ENCODE peak calls at places on chromosomes 6 and 20, in ten cellular contexts. One of them, this sample, is unnamed.

GRCh38 chr6:146741609-146742008 is 142.8 kb downstream of the ADGB start:
- DNase-seq in pancreas: no peak
- DNase-seq in GM10248: no peak
- DNase-seq in HFFc6: peak
- DNase-seq in LNCaP clone FGC: no peak
- DNase-seq in fibroblast of the aortic adventitia: no peak
- DNase-seq in foreskin fibroblast: peak
- DNase-seq in heart left ventricle: no peak
- DNase-seq in OCI-LY7: no peak
- DNase-seq in omental fat pad: no peak
- DNase-seq in this sample: no peak

GRCh38 chr6:167934426-167934864 is 63.0 kb upstream of the KIF25 start:
- DNase-seq in LNCaP clone FGC: no peak
- DNase-seq in omental fat pad: no peak
- DNase-seq in HFFc6: no peak
- DNase-seq in fibroblast of the aortic adventitia: no peak
- DNase-seq in GM10248: no peak
- DNase-seq in pancreas: no peak
- DNase-seq in OCI-LY7: no peak
- DNase-seq in heart left ventricle: peak
- DNase-seq in foreskin fibroblast: no peak
- DNase-seq in this sample: no peak

GRCh38 chr6:912871-913663 is 220.1 kb upstream of the EXOC2 start:
- DNase-seq in heart left ventricle: no peak
- DNase-seq in OCI-LY7: peak
- DNase-seq in omental fat pad: no peak
- DNase-seq in GM10248: peak
- DNase-seq in LNCaP clone FGC: peak
- DNase-seq in foreskin fibroblast: peak
- DNase-seq in HFFc6: peak
- DNase-seq in fibroblast of the aortic adventitia: peak
- DNase-seq in pancreas: peak
- DNase-seq in this sample: peak

GRCh38 chr6:6724319-6725119 is 136.0 kb downstream of the LY86 start:
- DNase-seq in pancreas: peak
- DNase-seq in fibroblast of the aortic adventitia: peak
- DNase-seq in LNCaP clone FGC: peak
- DNase-seq in omental fat pad: peak
- DNase-seq in HFFc6: peak
- DNase-seq in OCI-LY7: peak
- DNase-seq in GM10248: peak
- DNase-seq in foreskin fibroblast: peak
- DNase-seq in heart left ventricle: peak
- DNase-seq in this sample: peak

GRCh38 chr6:82363368-82364086 is at the start of gene TPBG:
- DNase-seq in LNCaP clone FGC: no peak
- DNase-seq in OCI-LY7: no peak
- DNase-seq in heart left ventricle: peak
- DNase-seq in omental fat pad: no peak
- DNase-seq in fibroblast of the aortic adventitia: peak
- DNase-seq in pancreas: peak
- DNase-seq in GM10248: peak
- DNase-seq in foreskin fibroblast: peak
- DNase-seq in HFFc6: peak
- DNase-seq in this sample: no peak

GRCh38 chr6:160036331-160036695 is 67.4 kb downstream of the IGF2R start:
- DNase-seq in OCI-LY7: no peak
- DNase-seq in omental fat pad: no peak
- DNase-seq in pancreas: no peak
- DNase-seq in HFFc6: no peak
- DNase-seq in GM10248: no peak
- DNase-seq in fibroblast of the aortic adventitia: no peak
- DNase-seq in LNCaP clone FGC: no peak
- DNase-seq in foreskin fibroblast: no peak
- DNase-seq in heart left ventricle: no peak
- DNase-seq in this sample: no peak

GRCh38 chr20:51359401-51359800 is 183.1 kb downstream of the NFATC2 start:
- DNase-seq in pancreas: no peak
- DNase-seq in fibroblast of the aortic adventitia: no peak
- DNase-seq in heart left ventricle: no peak
- DNase-seq in GM10248: no peak
- DNase-seq in omental fat pad: no peak
- DNase-seq in LNCaP clone FGC: no peak
- DNase-seq in OCI-LY7: no peak
- DNase-seq in HFFc6: no peak
- DNase-seq in foreskin fibroblast: no peak
- DNase-seq in this sample: no peak

GRCh38 chr6:30131947-30132497 is 3.9 kb upstream of the TRIM40 start:
- DNase-seq in OCI-LY7: no peak
- DNase-seq in foreskin fibroblast: no peak
- DNase-seq in pancreas: no peak
- DNase-seq in GM10248: no peak
- DNase-seq in omental fat pad: no peak
- DNase-seq in heart left ventricle: no peak
- DNase-seq in HFFc6: no peak
- DNase-seq in LNCaP clone FGC: no peak
- DNase-seq in fibroblast of the aortic adventitia: no peak
- DNase-seq in this sample: no peak

GRCh38 chr20:57398231-57398821 is 7.1 kb downstream of the RBM38 start:
- DNase-seq in pancreas: no peak
- DNase-seq in OCI-LY7: peak
- DNase-seq in foreskin fibroblast: no peak
- DNase-seq in GM10248: peak
- DNase-seq in omental fat pad: no peak
- DNase-seq in fibroblast of the aortic adventitia: no peak
- DNase-seq in heart left ventricle: peak
- DNase-seq in LNCaP clone FGC: no peak
- DNase-seq in HFFc6: no peak
- DNase-seq in this sample: no peak

GRCh38 chr6:96467814-96468213 is 53.8 kb upstream of the UFL1 start:
- DNase-seq in HFFc6: no peak
- DNase-seq in OCI-LY7: no peak
- DNase-seq in GM10248: no peak
- DNase-seq in foreskin fibroblast: no peak
- DNase-seq in heart left ventricle: no peak
- DNase-seq in fibroblast of the aortic adventitia: no peak
- DNase-seq in pancreas: no peak
- DNase-seq in omental fat pad: no peak
- DNase-seq in LNCaP clone FGC: no peak
- DNase-seq in this sample: no peak

DNA sequence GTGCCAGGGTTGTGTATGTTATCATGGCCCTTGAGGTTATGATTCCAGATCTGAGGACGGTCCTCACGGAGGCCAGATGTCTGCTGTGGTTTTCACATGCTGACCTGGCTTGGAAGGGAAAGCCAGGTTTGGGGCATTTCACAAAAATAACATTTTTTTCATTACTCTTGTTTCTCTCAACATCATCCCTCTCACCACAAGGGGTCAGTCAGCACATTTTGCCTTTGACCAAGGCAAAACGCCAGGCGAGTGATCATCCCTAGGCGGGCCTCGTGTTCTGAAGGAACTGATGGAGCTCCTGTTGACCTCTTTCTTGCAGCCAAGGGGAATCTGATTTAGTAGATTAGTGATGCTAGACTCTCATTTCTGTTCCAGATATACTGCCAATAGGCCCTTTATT is 133.5 kb downstream of the TBC1D7 start:
- DNase-seq in pancreas: peak
- DNase-seq in LNCaP clone FGC: peak
- DNase-seq in fibroblast of the aortic adventitia: peak
- DNase-seq in HFFc6: peak
- DNase-seq in GM10248: peak
- DNase-seq in OCI-LY7: peak
- DNase-seq in foreskin fibroblast: peak
- DNase-seq in heart left ventricle: peak
- DNase-seq in omental fat pad: no peak
- DNase-seq in this sample: peak
- TF ChIP-seq CTCF in pancreas: no peak
- TF ChIP-seq CTCF in LNCaP clone FGC: peak
- TF ChIP-seq CTCF in fibroblast of the aortic adventitia: peak
- TF ChIP-seq CTCF in HFFc6: peak
- TF ChIP-seq CTCF in GM10248: peak
- TF ChIP-seq CTCF in OCI-LY7: peak
- TF ChIP-seq CTCF in foreskin fibroblast: peak
- TF ChIP-seq CTCF in heart left ventricle: peak
- TF ChIP-seq CTCF in omental fat pad: no peak
- TF ChIP-seq CTCF in this sample: peak

GRCh38 chr20:32906200-32906599 is 47.5 kb downstream of the EFCAB8 start:
- DNase-seq in LNCaP clone FGC: no peak
- DNase-seq in OCI-LY7: no peak
- DNase-seq in heart left ventricle: no peak
- DNase-seq in HFFc6: no peak
- DNase-seq in foreskin fibroblast: no peak
- DNase-seq in fibroblast of the aortic adventitia: no peak
- DNase-seq in GM10248: no peak
- DNase-seq in omental fat pad: no peak
- DNase-seq in pancreas: no peak
- DNase-seq in this sample: no peak

GRCh38 chr20:32898721-32899120 is 40.0 kb downstream of the EFCAB8 start:
- DNase-seq in fibroblast of the aortic adventitia: peak
- DNase-seq in foreskin fibroblast: peak
- DNase-seq in pancreas: no peak
- DNase-seq in heart left ventricle: no peak
- DNase-seq in OCI-LY7: no peak
- DNase-seq in HFFc6: peak
- DNase-seq in LNCaP clone FGC: no peak
- DNase-seq in GM10248: no peak
- DNase-seq in omental fat pad: no peak
- DNase-seq in this sample: peak

GRCh38 chr20:32906871-32907495 is 48.3 kb downstream of the EFCAB8 start:
- DNase-seq in HFFc6: no peak
- DNase-seq in OCI-LY7: no peak
- DNase-seq in foreskin fibroblast: no peak
- DNase-seq in fibroblast of the aortic adventitia: no peak
- DNase-seq in pancreas: no peak
- DNase-seq in omental fat pad: no peak
- DNase-seq in heart left ventricle: no peak
- DNase-seq in GM10248: no peak
- DNase-seq in LNCaP clone FGC: no peak
- DNase-seq in this sample: no peak

GRCh38 chr20:32903666-32904175 is 45.0 kb downstream of the EFCAB8 start:
- DNase-seq in omental fat pad: no peak
- DNase-seq in heart left ventricle: no peak
- DNase-seq in LNCaP clone FGC: no peak
- DNase-seq in foreskin fibroblast: no peak
- DNase-seq in pancreas: no peak
- DNase-seq in OCI-LY7: no peak
- DNase-seq in GM10248: no peak
- DNase-seq in HFFc6: no peak
- DNase-seq in fibroblast of the aortic adventitia: no peak
- DNase-seq in this sample: no peak

DNA sequence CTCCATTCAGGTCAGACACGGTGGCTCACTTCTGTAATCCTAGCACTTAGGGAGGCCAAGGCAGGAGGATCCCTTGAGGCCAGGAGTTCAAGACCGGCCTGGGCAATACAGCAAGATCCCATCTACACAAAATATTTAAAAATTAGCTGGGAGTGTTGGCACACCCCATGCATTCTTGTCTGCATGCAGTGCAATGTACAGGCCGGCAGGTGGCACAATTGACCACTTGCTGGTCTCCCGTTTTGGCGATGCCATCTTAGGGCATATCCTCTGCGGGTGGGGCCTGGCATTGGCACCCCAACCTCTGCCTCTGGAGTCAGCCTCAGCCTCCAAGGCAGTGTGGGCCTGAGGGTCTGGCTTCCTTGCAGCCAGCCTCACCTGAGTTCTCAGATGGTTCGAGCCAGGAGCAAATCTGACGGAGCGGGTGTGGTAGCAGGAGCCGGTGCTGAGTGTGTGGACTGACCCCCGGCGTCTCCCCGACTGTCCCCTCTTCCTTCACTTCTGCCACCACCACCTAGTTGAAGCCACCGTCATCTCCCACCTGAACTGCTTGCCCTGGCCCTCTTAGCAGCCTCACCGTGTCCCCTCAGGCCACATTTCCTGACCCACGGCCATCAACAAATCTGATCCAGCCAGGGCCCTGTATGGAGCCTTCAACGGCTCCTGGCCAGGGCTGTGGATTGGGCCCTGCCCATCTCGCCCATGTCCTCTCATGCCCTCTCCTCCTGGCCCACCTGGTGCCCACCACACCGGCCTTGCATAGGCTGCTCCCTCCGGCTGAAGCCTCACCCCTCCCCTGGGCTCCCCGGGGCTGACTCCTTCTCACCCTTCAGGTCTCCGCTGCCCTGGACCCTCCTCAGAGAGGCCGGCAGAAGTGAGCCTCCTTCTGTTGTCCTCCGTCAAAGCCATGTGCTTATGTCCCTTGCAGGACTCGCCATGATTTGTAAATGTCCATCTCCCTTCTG is 44.0 kb downstream of the EFCAB8 start:
- DNase-seq in GM10248: peak
- DNase-seq in foreskin fibroblast: peak
- DNase-seq in pancreas: peak
- DNase-seq in omental fat pad: no peak
- DNase-seq in fibroblast of the aortic adventitia: peak
- DNase-seq in LNCaP clone FGC: peak
- DNase-seq in OCI-LY7: peak
- DNase-seq in heart left ventricle: no peak
- DNase-seq in HFFc6: peak
- DNase-seq in this sample: peak
- TF ChIP-seq CTCF in GM10248: peak
- TF ChIP-seq CTCF in foreskin fibroblast: peak
- TF ChIP-seq CTCF in pancreas: peak
- TF ChIP-seq CTCF in omental fat pad: no peak
- TF ChIP-seq CTCF in fibroblast of the aortic adventitia: peak
- TF ChIP-seq CTCF in LNCaP clone FGC: peak
- TF ChIP-seq CTCF in OCI-LY7: peak
- TF ChIP-seq CTCF in heart left ventricle: peak
- TF ChIP-seq CTCF in HFFc6: peak
- TF ChIP-seq CTCF in this sample: peak

DNA sequence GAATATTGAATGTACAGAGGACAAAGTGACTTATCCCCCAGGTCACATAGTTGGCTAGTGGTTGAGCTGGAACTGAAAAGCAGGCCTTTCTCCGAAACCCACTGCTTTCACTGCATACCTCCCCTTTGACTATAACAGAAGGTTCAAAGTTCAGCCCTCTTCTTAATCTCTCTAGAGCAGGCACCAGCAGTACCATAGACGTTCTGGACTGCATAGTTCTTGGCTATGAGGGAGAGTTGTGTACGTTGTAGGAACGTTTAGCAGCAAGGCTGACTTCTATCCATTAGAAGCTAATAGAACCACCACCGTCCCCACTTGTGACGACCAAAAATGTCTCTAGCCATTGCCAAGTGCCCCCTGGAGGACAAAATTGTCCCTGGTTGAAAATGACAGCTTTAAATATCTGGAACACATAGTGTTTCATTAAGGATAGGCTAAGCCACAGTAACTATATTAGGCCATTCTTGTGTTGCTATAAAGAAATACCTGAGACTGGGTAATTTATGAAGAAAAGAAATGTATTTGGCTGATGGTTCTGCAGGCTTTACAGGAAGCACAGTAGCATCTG is 123.8 kb upstream of the MTHFD1L start:
- DNase-seq in heart left ventricle: no peak
- DNase-seq in OCI-LY7: peak
- DNase-seq in pancreas: no peak
- DNase-seq in GM10248: peak
- DNase-seq in omental fat pad: no peak
- DNase-seq in HFFc6: no peak
- DNase-seq in LNCaP clone FGC: no peak
- DNase-seq in fibroblast of the aortic adventitia: no peak
- DNase-seq in foreskin fibroblast: no peak
- DNase-seq in this sample: no peak
- TF ChIP-seq CTCF in heart left ventricle: peak
- TF ChIP-seq CTCF in OCI-LY7: peak
- TF ChIP-seq CTCF in pancreas: no peak
- TF ChIP-seq CTCF in GM10248: peak
- TF ChIP-seq CTCF in omental fat pad: no peak
- TF ChIP-seq CTCF in HFFc6: peak
- TF ChIP-seq CTCF in LNCaP clone FGC: no peak
- TF ChIP-seq CTCF in fibroblast of the aortic adventitia: peak
- TF ChIP-seq CTCF in foreskin fibroblast: peak
- TF ChIP-seq CTCF in this sample: no peak

GRCh38 chr20:6053776-6054688 is at the start of gene LRRN4:
- DNase-seq in omental fat pad: no peak
- DNase-seq in LNCaP clone FGC: no peak
- DNase-seq in pancreas: peak
- DNase-seq in heart left ventricle: no peak
- DNase-seq in OCI-LY7: no peak
- DNase-seq in foreskin fibroblast: peak
- DNase-seq in HFFc6: no peak
- DNase-seq in fibroblast of the aortic adventitia: peak
- DNase-seq in GM10248: no peak
- DNase-seq in this sample: no peak
- TF ChIP-seq CTCF in omental fat pad: no peak
- TF ChIP-seq CTCF in LNCaP clone FGC: no peak
- TF ChIP-seq CTCF in pancreas: no peak
- TF ChIP-seq CTCF in heart left ventricle: no peak
- TF ChIP-seq CTCF in OCI-LY7: no peak
- TF ChIP-seq CTCF in foreskin fibroblast: no peak
- TF ChIP-seq CTCF in HFFc6: no peak
- TF ChIP-seq CTCF in fibroblast of the aortic adventitia: no peak
- TF ChIP-seq CTCF in GM10248: no peak
- TF ChIP-seq CTCF in this sample: no peak

This sample was measured in AG09319.